ENCODE peak calls at places on chromosomes 13 and 19, in ten cellular contexts. G is activated CD8-positive, alpha-beta T cell treated with anti-CD3 and anti-CD28 coated beads, Interleukin-2, amount 10 ng/mL, durations not matched to agents 7 days and 5 days; C is A549; E is T-cell; T is HEK293T; N is SHP77; I is HTR-8/SVneo; B is occipital lobe; K is activated CD4-positive, alpha-beta T cell treated with anti-CD3 and anti-CD28 coated beads, Interleukin-2, amount 10 ng/mL, durations not matched to agents 7 days and 5 days; S is NCI-H446 treated with DMSO at 0.1 percent for 48 hours. H is an unnamed sample.

GRCh38 chr13:51825165-51825592 is 19.8 kb downstream of the TMEM272 start:
- DNase-seq in G (peak; percentile 44), C (no peak), E (no peak), T (no peak), N (no peak), I (no peak), B (no peak), K (peak; percentile 54), S (no peak), H (peak; percentile 31)

GRCh38 chr19:2201473-2202148 is 34.5 kb downstream of the PLEKHJ1 start:
- DNase-seq in G (no peak), C (no peak), E (no peak), T (no peak), N (no peak), I (no peak), B (no peak), K (no peak), S (no peak), H (no peak)

GRCh38 chr19:33394006-33394722 is 20.7 kb downstream of the CEBPG start:
- DNase-seq in G (no peak), C (no peak), E (no peak), T (no peak), N (no peak), I (peak; percentile 41), B (no peak), K (no peak), S (no peak), H (no peak)

GRCh38 chr13:100506154-100506553 is 82.4 kb downstream of the GGACT start:
- DNase-seq in G (no peak), C (no peak), E (no peak), T (no peak), N (no peak), I (no peak), B (no peak), K (no peak), S (no peak), H (peak; percentile 77)

GRCh38 chr13:28850226-28850625 is 30.1 kb downstream of the MTUS2 start:
- DNase-seq in G (no peak), C (no peak), E (no peak), T (no peak), N (no peak), I (no peak), B (no peak), K (no peak), S (no peak), H (no peak)

GRCh38 chr13:102128216-102128800 is 273.5 kb downstream of the FGF14 start:
- DNase-seq in G (no peak), C (no peak), E (no peak), T (no peak), N (no peak), I (no peak), B (no peak), K (no peak), S (no peak), H (peak; percentile 23)

GRCh38 chr13:105774739-105775460 is 760.6 kb downstream of the EFNB2 start:
- DNase-seq in G (no peak), C (peak; percentile 58), E (no peak), T (no peak), N (no peak), I (no peak), B (no peak), K (no peak), S (no peak), H (peak; percentile 12)

GRCh38 chr13:44561352-44561751 is 14.8 kb downstream of the TSC22D1 start:
- DNase-seq in G (no peak), C (no peak), E (no peak), T (no peak), N (no peak), I (no peak), B (no peak), K (no peak), S (no peak), H (no peak)

GRCh38 chr19:33906578-33907335 is 110.1 kb downstream of the KCTD15 start:
- DNase-seq in G (no peak), C (peak; percentile 24), E (no peak), T (no peak), N (no peak), I (no peak), B (no peak), K (no peak), S (no peak), H (no peak)

GRCh38 chr19:6458695-6459355 is 767 bp downstream of the SLC25A23 start:
- DNase-seq in G (no peak), C (no peak), E (no peak), T (no peak), N (no peak), I (no peak), B (no peak), K (no peak), S (no peak), H (peak; percentile 41)

GRCh38 chr19:7483720-7484201 is 5.1 kb downstream of the PEX11G start:
- DNase-seq in G (no peak), C (no peak), E (no peak), T (no peak), N (no peak), I (no peak), B (no peak), K (no peak), S (no peak), H (no peak)

GRCh38 chr13:51251480-51251879 is 29.3 kb downstream of the FAM124A start:
- DNase-seq in G (no peak), C (no peak), E (no peak), T (no peak), N (no peak), I (no peak), B (no peak), K (no peak), S (no peak), H (no peak)

GRCh38 chr13:90461398-90461797 is 886.1 kb upstream of the MIR17HG start:
- DNase-seq in G (no peak), C (no peak), E (no peak), T (no peak), N (no peak), I (no peak), B (no peak), K (no peak), S (no peak), H (no peak)

GRCh38 chr19:37931941-37932655 is 25.1 kb downstream of the SIPA1L3 start:
- DNase-seq in G (no peak), C (peak; percentile 96), E (no peak), T (no peak), N (peak; percentile 48), I (no peak), B (peak; percentile 46), K (no peak), S (peak; percentile 59), H (peak; percentile 72)

GRCh38 chr19:29040951-29041350 is 172.0 kb downstream of the UQCRFS1 start:
- DNase-seq in G (no peak), C (no peak), E (no peak), T (no peak), N (no peak), I (no peak), B (no peak), K (no peak), S (no peak), H (no peak)

GRCh38 chr13:30301827-30302226 is 5.5 kb downstream of the KATNAL1 start:
- DNase-seq in G (no peak), C (no peak), E (no peak), T (no peak), N (no peak), I (no peak), B (no peak), K (no peak), S (no peak), H (no peak)

GRCh38 chr13:80755925-80756324 is 415.0 kb upstream of the SPRY2 start:
- DNase-seq in G (no peak), C (no peak), E (no peak), T (no peak), N (no peak), I (no peak), B (peak; percentile 5), K (no peak), S (no peak), H (no peak)

GRCh38 chr13:36163809-36164308 is 32.7 kb upstream of the DCLK1 start:
- DNase-seq in G (no peak), C (no peak), E (no peak), T (peak; percentile 63), N (peak; percentile 82), I (no peak), B (no peak), K (no peak), S (no peak), H (no peak)

GRCh38 chr13:97307882-97308624 is 85.9 kb downstream of the MBNL2 start:
- DNase-seq in G (no peak), C (peak; percentile 70), E (no peak), T (no peak), N (peak; percentile 61), I (peak; percentile 32), B (peak; percentile 17), K (no peak), S (peak; percentile 20), H (no peak)

GRCh38 chr19:18322318-18322758 is 538 bp downstream of the LSM4 start:
- DNase-seq in G (peak; percentile 76), C (peak; percentile 74), E (no peak), T (no peak), N (peak; percentile 32), I (peak; percentile 61), B (no peak), K (peak; percentile 59), S (no peak), H (peak; percentile 79)

GRCh38 chr19:55287361-55288079 is 3.7 kb downstream of the BRSK1 start:
- DNase-seq in G (no peak), C (no peak), E (no peak), T (no peak), N (no peak), I (no peak), B (peak; percentile 83), K (no peak), S (no peak), H (no peak)

GRCh38 chr13:42720116-42720857 is 61.1 kb upstream of the FAM216B start:
- DNase-seq in G (no peak), C (peak; percentile 81), E (no peak), T (peak; percentile 39), N (no peak), I (peak; percentile 54), B (no peak), K (no peak), S (no peak), H (peak; percentile 58)

GRCh38 chr13:113096052-113096744 is 9.4 kb upstream of the F7 start:
- DNase-seq in G (no peak), C (no peak), E (no peak), T (no peak), N (no peak), I (no peak), B (no peak), K (no peak), S (no peak), H (no peak)

GRCh38 chr13:51921790-51922740 is 60.3 kb downstream of the CCDC70 start:
- DNase-seq in G (no peak), C (peak; percentile 9), E (no peak), T (no peak), N (no peak), I (no peak), B (no peak), K (no peak), S (no peak), H (no peak)

GRCh38 chr19:50632151-50632835 is 7.4 kb downstream of the SYT3 start:
- DNase-seq in G (no peak), C (no peak), E (no peak), T (no peak), N (no peak), I (no peak), B (no peak), K (no peak), S (no peak), H (no peak)

GRCh38 chr19:48695743-48696352 is at the start of gene FUT2:
- DNase-seq in G (no peak), C (no peak), E (no peak), T (no peak), N (no peak), I (no peak), B (no peak), K (no peak), S (no peak), H (no peak)

GRCh38 chr19:9531933-9532332 is 6.5 kb downstream of the ZNF426 start:
- DNase-seq in G (no peak), C (peak; percentile 10), E (no peak), T (no peak), N (no peak), I (peak; percentile 14), B (no peak), K (no peak), S (no peak), H (no peak)